ENCODE peak calls at places on chromosomes 5 and 9, in four cellular contexts. One of them, this sample, is unnamed.

GRCh38 chr9:12658531-12659209 is 34.5 kb upstream of the TYRP1 start:
- DNase-seq in HepG2: no peak
- DNase-seq in WTC11: no peak
- DNase-seq in K562: no peak
- DNase-seq in this sample: no peak

GRCh38 chr9:82332018-82332773 is 343.6 kb downstream of the SPATA31D1 start:
- DNase-seq in WTC11: no peak
- DNase-seq in HepG2: no peak
- DNase-seq in K562: no peak
- DNase-seq in this sample: no peak

GRCh38 chr5:140481758-140482157 is 65.7 kb upstream of the EIF4EBP3 start:
- DNase-seq in K562: no peak
- DNase-seq in HepG2: no peak
- DNase-seq in WTC11: no peak
- DNase-seq in this sample: no peak

GRCh38 chr5:102271759-102272158 is 24.3 kb downstream of the SLCO4C1 start:
- DNase-seq in WTC11: no peak
- DNase-seq in HepG2: peak
- DNase-seq in K562: no peak
- DNase-seq in this sample: no peak

GRCh38 chr5:59760798-59761348 is 132.7 kb downstream of the PDE4D start:
- DNase-seq in HepG2: no peak
- DNase-seq in K562: no peak
- DNase-seq in WTC11: no peak
- DNase-seq in this sample: no peak

GRCh38 chr5:110338336-110339083 is 388.0 kb downstream of the TMEM232 start:
- DNase-seq in WTC11: no peak
- DNase-seq in K562: no peak
- DNase-seq in HepG2: no peak
- DNase-seq in this sample: no peak

GRCh38 chr9:108722396-108722795 is 133.4 kb downstream of the ACTL7B start:
- DNase-seq in WTC11: no peak
- DNase-seq in HepG2: no peak
- DNase-seq in K562: no peak
- DNase-seq in this sample: no peak

GRCh38 chr5:79107020-79107796 is 4.4 kb upstream of the BHMT start:
- DNase-seq in K562: no peak
- DNase-seq in WTC11: no peak
- DNase-seq in HepG2: no peak
- DNase-seq in this sample: peak

GRCh38 chr9:113657765-113658564 is 194.4 kb downstream of the RGS3 start:
- DNase-seq in HepG2: peak
- DNase-seq in K562: peak
- DNase-seq in WTC11: peak
- DNase-seq in this sample: peak

GRCh38 chr5:180637962-180638680 is 11.3 kb downstream of the FLT4 start:
- DNase-seq in HepG2: no peak
- DNase-seq in WTC11: peak
- DNase-seq in K562: no peak
- DNase-seq in this sample: no peak

GRCh38 chr5:176740702-176741565 is 69.4 kb upstream of the UNC5A start:
- DNase-seq in WTC11: no peak
- DNase-seq in HepG2: no peak
- DNase-seq in K562: no peak
- DNase-seq in this sample: no peak

GRCh38 chr9:113587471-113588031 is 124.0 kb downstream of the RGS3 start:
- DNase-seq in WTC11: peak
- DNase-seq in HepG2: no peak
- DNase-seq in K562: peak
- DNase-seq in this sample: peak

GRCh38 chr5:35138232-35138631 is 90.5 kb upstream of the AGXT2 start:
- DNase-seq in K562: no peak
- DNase-seq in WTC11: no peak
- DNase-seq in HepG2: no peak
- DNase-seq in this sample: no peak

GRCh38 chr9:121975801-121976277 is 117.3 kb downstream of the TTLL11 start:
- DNase-seq in HepG2: peak
- DNase-seq in WTC11: no peak
- DNase-seq in K562: no peak
- DNase-seq in this sample: no peak

GRCh38 chr5:67636091-67636490 is 439.5 kb upstream of the CD180 start:
- DNase-seq in WTC11: no peak
- DNase-seq in K562: no peak
- DNase-seq in HepG2: no peak
- DNase-seq in this sample: no peak

GRCh38 chr9:13689925-13690324 is 410.4 kb upstream of the MPDZ start:
- DNase-seq in WTC11: no peak
- DNase-seq in HepG2: no peak
- DNase-seq in K562: no peak
- DNase-seq in this sample: no peak

GRCh38 chr5:73673161-73673591 is 47.2 kb downstream of the ARHGEF28 start:
- DNase-seq in K562: no peak
- DNase-seq in WTC11: no peak
- DNase-seq in HepG2: peak
- DNase-seq in this sample: no peak

GRCh38 chr5:6757414-6757969 is 44.3 kb downstream of the TENT4A start:
- DNase-seq in HepG2: peak
- DNase-seq in K562: no peak
- DNase-seq in WTC11: no peak
- DNase-seq in this sample: no peak

GRCh38 chr5:4905674-4906528 is 234.2 kb upstream of the ADAMTS16 start:
- DNase-seq in K562: peak
- DNase-seq in HepG2: peak
- DNase-seq in WTC11: peak
- DNase-seq in this sample: no peak

GRCh38 chr5:121138495-121138907 is 674.4 kb downstream of the PRR16 start:
- DNase-seq in HepG2: no peak
- DNase-seq in WTC11: no peak
- DNase-seq in K562: no peak
- DNase-seq in this sample: no peak

GRCh38 chr5:174097486-174098185 is 52.1 kb downstream of the NSG2 start:
- DNase-seq in WTC11: no peak
- DNase-seq in K562: no peak
- DNase-seq in HepG2: no peak
- DNase-seq in this sample: no peak

GRCh38 chr9:131959056-131959455 is 120.6 kb downstream of the MED27 start:
- DNase-seq in WTC11: no peak
- DNase-seq in K562: no peak
- DNase-seq in HepG2: no peak
- DNase-seq in this sample: no peak

GRCh38 chr9:114156311-114156657 is 947 bp downstream of the COL27A1 start:
- DNase-seq in HepG2: no peak
- DNase-seq in WTC11: no peak
- DNase-seq in K562: no peak
- DNase-seq in this sample: no peak

GRCh38 chr5:158875272-158875679 is 224.4 kb downstream of the EBF1 start:
- DNase-seq in HepG2: no peak
- DNase-seq in K562: no peak
- DNase-seq in WTC11: no peak
- DNase-seq in this sample: no peak

GRCh38 chr9:93266521-93267001 is 82.6 kb downstream of the WNK2 start:
- DNase-seq in K562: no peak
- DNase-seq in WTC11: no peak
- DNase-seq in HepG2: no peak
- DNase-seq in this sample: no peak

GRCh38 chr9:111029260-111029659 is 9.0 kb downstream of the LPAR1 start:
- DNase-seq in K562: no peak
- DNase-seq in HepG2: no peak
- DNase-seq in WTC11: no peak
- DNase-seq in this sample: no peak

GRCh38 chr5:7824995-7825394 is 25.9 kb downstream of the CFAP90 start:
- DNase-seq in WTC11: no peak
- DNase-seq in K562: no peak
- DNase-seq in HepG2: no peak
- DNase-seq in this sample: no peak

GRCh38 chr5:43338856-43339255 is 25.6 kb upstream of the HMGCS1 start:
- DNase-seq in HepG2: no peak
- DNase-seq in WTC11: no peak
- DNase-seq in K562: no peak
- DNase-seq in this sample: no peak

GRCh38 chr5:65928860-65929259 is 2.5 kb downstream of the ERBIN start:
- DNase-seq in HepG2: no peak
- DNase-seq in K562: no peak
- DNase-seq in WTC11: no peak
- DNase-seq in this sample: no peak

GRCh38 chr9:32701321-32702022 is 66.0 kb upstream of the TAF1L start:
- DNase-seq in WTC11: no peak
- DNase-seq in HepG2: no peak
- DNase-seq in K562: no peak
- DNase-seq in this sample: no peak

GRCh38 chr5:73786043-73786831 is 160.2 kb downstream of the ARHGEF28 start:
- DNase-seq in WTC11: no peak
- DNase-seq in HepG2: no peak
- DNase-seq in K562: no peak
- DNase-seq in this sample: no peak

GRCh38 chr5:3905031-3905430 is 309.4 kb downstream of the IRX1 start:
- DNase-seq in HepG2: no peak
- DNase-seq in WTC11: no peak
- DNase-seq in K562: no peak
- DNase-seq in this sample: no peak

GRCh38 chr5:149990518-149991376 is 9.7 kb downstream of the TIGD6 start:
- DNase-seq in HepG2: peak
- DNase-seq in WTC11: peak
- DNase-seq in K562: peak
- DNase-seq in this sample: peak

GRCh38 chr9:882416-882931 is 41.0 kb downstream of the DMRT1 start:
- DNase-seq in K562: no peak
- DNase-seq in WTC11: no peak
- DNase-seq in HepG2: peak
- DNase-seq in this sample: no peak

GRCh38 chr9:883011-883410 is 41.5 kb downstream of the DMRT1 start:
- DNase-seq in HepG2: no peak
- DNase-seq in WTC11: no peak
- DNase-seq in K562: no peak
- DNase-seq in this sample: no peak

GRCh38 chr9:878239-878638 is 36.7 kb downstream of the DMRT1 start:
- DNase-seq in HepG2: no peak
- DNase-seq in WTC11: no peak
- DNase-seq in K562: no peak
- DNase-seq in this sample: no peak

GRCh38 chr9:876425-876824 is 34.9 kb downstream of the DMRT1 start:
- DNase-seq in WTC11: no peak
- DNase-seq in HepG2: no peak
- DNase-seq in K562: no peak
- DNase-seq in this sample: no peak

DNA sequence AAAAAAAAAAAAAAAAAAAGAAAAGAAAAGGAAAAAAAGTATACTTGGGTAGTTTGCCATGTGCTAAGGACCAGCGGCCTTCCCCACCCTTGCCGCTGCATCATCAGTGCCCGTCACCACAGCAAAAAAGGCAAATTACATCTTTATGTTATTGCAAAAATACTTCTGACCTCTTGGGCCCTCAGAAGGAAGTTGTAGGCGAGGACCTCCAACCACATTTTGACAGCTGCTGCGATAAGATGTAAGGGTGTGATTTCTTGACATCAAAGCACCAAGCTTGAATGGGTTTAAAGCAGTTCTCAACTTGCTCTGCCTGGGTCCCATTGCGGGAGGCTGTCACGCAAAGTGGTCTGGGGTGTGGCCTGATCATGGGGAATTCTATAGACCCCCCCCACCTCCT is 39.2 kb downstream of the DMRT1 start:
- DNase-seq in K562: no peak
- DNase-seq in WTC11: no peak
- DNase-seq in HepG2: no peak
- DNase-seq in this sample: no peak
- TF ChIP-seq ELF4 in K562: no peak
- TF ChIP-seq ELF4 in WTC11: no peak
- TF ChIP-seq ELF4 in HepG2: no peak
- TF ChIP-seq ELF4 in this sample: no peak

GRCh38 chr5:115962239-115962564 is at the start of gene LVRN:
- DNase-seq in HepG2: no peak
- DNase-seq in K562: no peak
- DNase-seq in WTC11: no peak
- DNase-seq in this sample: no peak

GRCh38 chr5:115962565-115963402 is 509 bp downstream of the LVRN start:
- DNase-seq in WTC11: peak
- DNase-seq in K562: no peak
- DNase-seq in HepG2: no peak
- DNase-seq in this sample: no peak

GRCh38 chr5:115963566-115963965 is 1.3 kb downstream of the LVRN start:
- DNase-seq in WTC11: peak
- DNase-seq in K562: no peak
- DNase-seq in HepG2: no peak
- DNase-seq in this sample: no peak

GRCh38 chr5:115956957-115957356 is 5.3 kb upstream of the LVRN start:
- DNase-seq in K562: no peak
- DNase-seq in WTC11: no peak
- DNase-seq in HepG2: no peak
- DNase-seq in this sample: no peak

DNA sequence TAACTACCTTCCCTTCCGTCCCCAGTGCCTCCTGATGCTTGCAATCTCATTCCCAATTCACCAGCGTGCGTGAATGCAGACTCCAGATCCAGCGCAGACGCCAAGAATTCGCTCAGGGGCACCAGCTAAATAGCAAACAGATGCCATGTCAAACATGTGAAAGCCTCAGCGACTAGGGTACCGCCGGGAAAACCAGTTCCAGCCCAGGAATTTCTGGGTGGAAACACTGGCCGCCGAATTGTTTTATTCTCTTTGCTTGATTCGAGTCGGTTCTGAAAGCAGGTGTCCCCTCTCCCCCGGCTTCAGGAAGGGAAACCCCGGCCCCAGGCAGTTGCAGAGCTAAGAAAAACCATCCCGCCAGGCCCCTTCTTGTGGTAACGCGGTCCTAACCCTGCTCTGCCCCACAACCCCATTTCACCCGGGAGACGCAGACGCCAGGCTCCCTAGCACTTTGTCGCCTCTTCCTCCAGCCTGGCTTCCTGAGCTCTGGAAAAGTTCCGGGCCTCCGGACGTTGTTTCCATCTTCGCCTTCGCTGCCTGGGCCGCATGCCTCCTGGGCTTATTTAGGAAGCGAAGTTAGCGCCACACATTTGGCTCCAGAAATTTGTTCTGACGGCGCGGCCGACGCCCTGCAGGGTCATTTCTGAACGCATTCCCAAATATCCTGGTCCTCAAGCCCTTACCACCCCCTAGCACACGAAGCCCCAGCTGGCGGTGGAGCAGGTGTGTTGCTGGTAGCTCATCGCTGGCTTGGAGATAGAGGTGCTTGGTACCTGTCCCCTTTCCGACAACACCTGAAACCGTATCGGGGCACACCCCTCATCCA is 649 bp upstream of the LVRN start:
- DNase-seq in K562: no peak
- DNase-seq in WTC11: peak
- DNase-seq in HepG2: no peak
- DNase-seq in this sample: no peak
- TF ChIP-seq ELF4 in K562: no peak
- TF ChIP-seq ELF4 in WTC11: no peak
- TF ChIP-seq ELF4 in HepG2: no peak
- TF ChIP-seq ELF4 in this sample: no peak

GRCh38 chr5:71587709-71588532 is 781 bp downstream of the MCCC2 start:
- DNase-seq in HepG2: peak
- DNase-seq in K562: peak
- DNase-seq in WTC11: peak
- DNase-seq in this sample: peak
- TF ChIP-seq ELF4 in HepG2: no peak
- TF ChIP-seq ELF4 in K562: no peak
- TF ChIP-seq ELF4 in WTC11: no peak
- TF ChIP-seq ELF4 in this sample: no peak

GRCh38 chr5:56075361-56075760 is 80.6 kb upstream of the IL6ST start:
- DNase-seq in WTC11: no peak
- DNase-seq in K562: no peak
- DNase-seq in HepG2: no peak
- DNase-seq in this sample: no peak
- TF ChIP-seq ELF4 in WTC11: no peak
- TF ChIP-seq ELF4 in K562: no peak
- TF ChIP-seq ELF4 in HepG2: no peak
- TF ChIP-seq ELF4 in this sample: no peak